ENCODE peak calls at places on chromosomes 6 and 20, in four cellular contexts. C is left ventricle myocardium inferior, X is AG04450, T is fibroblast of lung. E is an unnamed sample.

GRCh38 chr6:103079867-103080266 is 1686.4 kb downstream of the GRIK2 start:
- DNase-seq in T (no peak), X (no peak), C (no peak), E (no peak)

GRCh38 chr6:44064089-44064947 is 62.9 kb downstream of the MRPL14 start:
- DNase-seq in C (peak), T (peak), X (peak), E (peak)

GRCh38 chr6:41581381-41581991 is 35.3 kb downstream of the FOXP4 start:
- DNase-seq in T (peak), C (no peak), X (peak), E (peak)

GRCh38 chr6:106027316-106027715 is 58.8 kb upstream of the PRDM1 start:
- DNase-seq in C (no peak), X (no peak), T (no peak), E (no peak)

GRCh38 chr6:113361014-113361645 is 496.0 kb upstream of the MARCKS start:
- DNase-seq in T (peak), C (no peak), X (no peak), E (peak)

GRCh38 chr6:21998539-21998938 is 298.3 kb downstream of the PRL start:
- DNase-seq in X (no peak), T (no peak), C (no peak), E (no peak)

GRCh38 chr6:81933648-81934047 is 181.2 kb upstream of the TENT5A start:
- DNase-seq in T (peak), X (no peak), C (no peak), E (peak)

GRCh38 chr6:3665608-3666007 is 85.9 kb downstream of the PXDC1 start:
- DNase-seq in X (no peak), T (no peak), C (no peak), E (no peak)

GRCh38 chr6:170048615-170049256 is 242.1 kb downstream of the DLL1 start:
- DNase-seq in T (no peak), X (no peak), C (no peak), E (peak)

GRCh38 chr6:89011436-89011835 is 48.0 kb upstream of the RNGTT start:
- DNase-seq in C (no peak), X (no peak), T (no peak), E (no peak)

GRCh38 chr6:157982297-157982579 is 575 bp downstream of the SYNJ2 start:
- DNase-seq in X (no peak), T (peak), C (no peak), E (peak)

GRCh38 chr6:105308840-105309239 is 94.0 kb downstream of the PREP start:
- DNase-seq in X (no peak), C (no peak), T (no peak), E (no peak)

GRCh38 chr6:4125500-4125899 is 9.9 kb downstream of the ECI2 start:
- DNase-seq in C (no peak), X (no peak), T (peak), E (peak)

GRCh38 chr6:140560671-140561070 is 1186.2 kb upstream of the CITED2 start:
- DNase-seq in X (no peak), T (no peak), C (no peak), E (no peak)

GRCh38 chr20:51525241-51526104 is 17.0 kb downstream of the NFATC2 start:
- DNase-seq in T (peak), C (no peak), X (no peak), E (no peak)

GRCh38 chr6:143965503-143966171 is 42.4 kb downstream of the PLAGL1 start:
- DNase-seq in X (no peak), T (peak), C (no peak), E (peak)

GRCh38 chr20:47206962-47207641 is 149.4 kb downstream of the ZMYND8 start:
- DNase-seq in X (no peak), T (no peak), C (no peak), E (no peak)

GRCh38 chr6:66210964-66211363 is 503.9 kb upstream of the EYS start:
- DNase-seq in T (no peak), X (no peak), C (no peak), E (no peak)

GRCh38 chr6:42222450-42222849 is 4.8 kb upstream of the MRPS10 start:
- DNase-seq in T (peak), C (no peak), X (no peak), E (no peak)

GRCh38 chr6:133707456-133707855 is 181.5 kb upstream of the TCF21 start:
- DNase-seq in X (peak), T (peak), C (no peak), E (peak)

GRCh38 chr6:164825386-164825785 is 484.0 kb downstream of the C6orf118 start:
- DNase-seq in X (no peak), C (no peak), T (peak), E (no peak)
- TF ChIP-seq CTCF in X (no peak), C (no peak), T (no peak), E (no peak)

DNA sequence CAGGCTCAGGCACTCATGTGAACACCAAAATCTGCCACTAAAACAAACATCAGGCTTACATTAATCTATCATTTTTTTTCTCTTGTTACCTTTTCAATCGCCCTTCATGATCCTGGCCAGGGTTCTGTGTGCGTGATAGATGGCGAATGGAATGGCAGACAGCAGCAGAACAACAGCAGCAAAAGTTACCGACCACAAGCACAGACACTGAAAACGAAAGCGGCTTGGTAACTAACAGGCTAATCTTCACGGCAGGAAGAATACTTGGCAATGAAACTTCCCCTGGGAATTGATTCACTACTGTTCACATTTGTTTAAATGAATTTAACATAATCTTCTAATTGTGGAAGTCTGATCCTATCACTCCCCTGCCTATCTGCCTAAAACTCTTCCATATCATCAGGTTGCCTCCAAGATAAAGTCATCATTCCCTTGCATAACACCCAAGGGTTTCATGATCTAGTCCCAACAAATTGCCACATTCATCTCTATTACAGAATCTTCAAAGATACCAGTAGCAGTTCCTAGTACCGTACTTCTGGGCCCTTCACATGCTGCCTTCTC is 28.7 kb downstream of the PTPRK start:
- DNase-seq in X (no peak), T (peak), C (no peak), E (peak)
- H3K4me3 ChIP-seq in X (peak), T (peak), C (peak), E (peak)

GRCh38 chr20:24753136-24753535 is 195.9 kb upstream of the CST7 start:
- DNase-seq in X (no peak), T (no peak), C (no peak), E (no peak)
- TF ChIP-seq CTCF in X (no peak), T (no peak), C (no peak), E (no peak)

GRCh38 chr20:34706022-34706875 is 2.1 kb downstream of the TP53INP2 start:
- DNase-seq in T (no peak), C (no peak), X (no peak), E (no peak)

GRCh38 chr20:34706912-34707784 is 3.0 kb downstream of the TP53INP2 start:
- DNase-seq in T (no peak), X (no peak), C (no peak), E (no peak)

GRCh38 chr20:34705008-34705382 is 851 bp downstream of the TP53INP2 start:
- DNase-seq in C (no peak), X (no peak), T (no peak), E (no peak)

GRCh38 chr20:34704177-34705007 is at the start of gene TP53INP2:
- DNase-seq in C (peak), T (peak), X (peak), E (peak)

GRCh38 chr20:34705383-34706021 is 1.4 kb downstream of the TP53INP2 start:
- DNase-seq in X (no peak), C (peak), T (no peak), E (peak)
- H3K4me3 ChIP-seq in X (peak), C (peak), T (peak), E (peak)

GRCh38 chr6:138297761-138298298 is 79.5 kb upstream of the PBOV1 start:
- DNase-seq in X (no peak), C (no peak), T (peak), E (no peak)
- TF ChIP-seq CTCF in X (no peak), C (no peak), T (no peak), E (no peak)

GRCh38 chr6:27287751-27288135 is 24.3 kb downstream of the POM121L2 start:
- DNase-seq in T (no peak), C (no peak), X (no peak), E (no peak)

GRCh38 chr6:27290850-27291208 is 21.2 kb downstream of the POM121L2 start:
- DNase-seq in T (no peak), X (no peak), C (no peak), E (no peak)

GRCh38 chr6:27286141-27286540 is 25.9 kb downstream of the POM121L2 start:
- DNase-seq in T (no peak), C (no peak), X (no peak), E (no peak)

GRCh38 chr6:27290065-27290849 is 21.8 kb downstream of the POM121L2 start:
- DNase-seq in X (no peak), C (no peak), T (peak), E (no peak)

DNA sequence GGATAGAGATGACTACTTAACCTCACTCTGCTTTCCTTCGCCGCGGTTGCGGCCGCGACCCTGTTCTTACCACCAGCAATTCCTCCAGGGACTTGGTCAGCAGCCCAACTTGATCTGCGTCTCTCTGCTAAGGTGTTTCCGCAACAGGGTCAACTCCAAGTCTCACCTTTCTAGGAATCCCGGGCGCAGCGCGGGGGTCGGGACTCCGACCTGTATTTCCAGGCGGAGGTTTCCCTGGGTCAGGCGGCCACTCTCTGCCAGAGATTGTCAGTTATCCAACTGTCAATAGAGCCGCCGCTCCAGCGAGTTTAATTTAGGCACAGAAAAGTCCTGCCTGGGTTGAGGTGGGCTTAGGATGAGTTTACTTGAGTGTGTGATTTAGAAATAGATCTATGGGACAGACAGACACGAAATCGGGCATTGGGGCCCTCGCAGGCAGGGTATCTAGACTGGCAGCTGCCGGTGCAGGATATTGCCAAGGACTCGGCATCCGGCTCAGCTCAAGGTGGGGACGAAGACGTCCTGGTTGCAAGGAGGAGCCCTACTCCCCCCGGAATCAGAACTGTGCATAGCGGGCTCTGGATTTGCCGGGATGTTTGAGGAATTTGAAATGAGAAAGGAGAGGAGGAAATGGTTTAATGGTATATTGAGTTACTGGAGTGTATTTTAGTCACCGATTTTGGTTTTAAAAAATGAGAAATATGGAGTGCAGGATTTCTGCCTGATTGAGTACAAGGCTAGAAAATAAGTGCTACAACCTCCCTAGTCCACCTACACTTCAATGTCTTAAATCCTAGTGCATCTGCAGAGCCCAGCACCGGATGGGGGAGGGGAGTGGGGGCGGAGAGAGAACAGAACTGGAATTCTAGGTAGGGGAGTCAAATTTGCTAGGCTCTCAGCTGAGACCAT is 23.7 kb downstream of the POM121L2 start:
- DNase-seq in T (no peak), C (no peak), X (no peak), E (no peak)
- H3K4me3 ChIP-seq in T (peak), C (no peak), X (no peak), E (no peak)

GRCh38 chr20:53411129-53411528 is 182.5 kb downstream of the ZNF217 start:
- DNase-seq in T (no peak), X (no peak), C (no peak), E (no peak)

GRCh38 chr20:53412600-53413187 is 180.9 kb downstream of the ZNF217 start:
- DNase-seq in C (no peak), X (no peak), T (no peak), E (no peak)

GRCh38 chr20:53408728-53409157 is 184.9 kb downstream of the ZNF217 start:
- DNase-seq in C (no peak), X (no peak), T (no peak), E (peak)

GRCh38 chr20:53409177-53409576 is 184.5 kb downstream of the ZNF217 start:
- DNase-seq in C (no peak), T (peak), X (no peak), E (peak)

GRCh38 chr20:53413188-53413631 is 180.4 kb downstream of the ZNF217 start:
- DNase-seq in C (no peak), X (no peak), T (no peak), E (no peak)
- TF ChIP-seq CTCF in C (peak), X (no peak), T (no peak), E (peak)

GRCh38 chr6:125816828-125817280 is 26.1 kb downstream of the NCOA7 start:
- DNase-seq in C (no peak), T (no peak), X (no peak), E (no peak)
- H3K4me3 ChIP-seq in C (no peak), T (no peak), X (no peak), E (no peak)

GRCh38 chr20:6599876-6600275 is 167.6 kb upstream of the BMP2 start:
- DNase-seq in C (no peak), T (peak), X (no peak), E (no peak)

GRCh38 chr20:6595704-6596103 is 171.8 kb upstream of the BMP2 start:
- DNase-seq in X (no peak), T (peak), C (no peak), E (no peak)

GRCh38 chr20:6604179-6604578 is 163.3 kb upstream of the BMP2 start:
- DNase-seq in T (no peak), C (no peak), X (no peak), E (no peak)

GRCh38 chr20:6600336-6600735 is 167.2 kb upstream of the BMP2 start:
- DNase-seq in C (no peak), X (no peak), T (no peak), E (no peak)
- TF ChIP-seq CTCF in C (no peak), X (no peak), T (no peak), E (no peak)